ENCODE peak calls at places on chromosomes 4 and X, in nine cellular contexts. One of them, this sample, is unnamed.

GRCh38 chr4:114277690-114278089 is 298.2 kb upstream of the ARSJ start:
- DNase-seq in effector CD8-positive, alpha-beta T cell: no peak
- DNase-seq in kidney glomerular epithelial cell: no peak
- DNase-seq in astrocyte of the cerebellum: peak; percentile 64
- DNase-seq in activated CD4-positive, alpha-beta T cell treated with anti-CD3 and anti-CD28 coated beads, Interleukin-2, amount 50 U/mL, for 1 hour: no peak
- DNase-seq in T-helper 2 cell: no peak
- DNase-seq in NCI-H1694: no peak
- DNase-seq in NCI-H524: no peak
- DNase-seq in kidney tubule cell: no peak
- DNase-seq in this sample: no peak

GRCh38 chrX:39681885-39682284 is 415.9 kb downstream of the BCOR start:
- DNase-seq in kidney glomerular epithelial cell: no peak
- DNase-seq in astrocyte of the cerebellum: no peak
- DNase-seq in effector CD8-positive, alpha-beta T cell: no peak
- DNase-seq in NCI-H1694: no peak
- DNase-seq in activated CD4-positive, alpha-beta T cell treated with anti-CD3 and anti-CD28 coated beads, Interleukin-2, amount 50 U/mL, for 1 hour: no peak
- DNase-seq in kidney tubule cell: no peak
- DNase-seq in T-helper 2 cell: no peak
- DNase-seq in NCI-H524: no peak
- DNase-seq in this sample: no peak

GRCh38 chr4:133484287-133484686 is 335.2 kb downstream of the PCDH10 start:
- DNase-seq in astrocyte of the cerebellum: peak; percentile 37
- DNase-seq in NCI-H1694: no peak
- DNase-seq in activated CD4-positive, alpha-beta T cell treated with anti-CD3 and anti-CD28 coated beads, Interleukin-2, amount 50 U/mL, for 1 hour: no peak
- DNase-seq in NCI-H524: no peak
- DNase-seq in kidney tubule cell: no peak
- DNase-seq in T-helper 2 cell: no peak
- DNase-seq in effector CD8-positive, alpha-beta T cell: no peak
- DNase-seq in kidney glomerular epithelial cell: no peak
- DNase-seq in this sample: no peak

GRCh38 chr4:113973349-113973748 is 6.1 kb downstream of the ARSJ start:
- DNase-seq in NCI-H524: no peak
- DNase-seq in astrocyte of the cerebellum: no peak
- DNase-seq in kidney tubule cell: no peak
- DNase-seq in T-helper 2 cell: no peak
- DNase-seq in activated CD4-positive, alpha-beta T cell treated with anti-CD3 and anti-CD28 coated beads, Interleukin-2, amount 50 U/mL, for 1 hour: no peak
- DNase-seq in kidney glomerular epithelial cell: no peak
- DNase-seq in effector CD8-positive, alpha-beta T cell: no peak
- DNase-seq in NCI-H1694: no peak
- DNase-seq in this sample: no peak

GRCh38 chrX:133726642-133727041 is 258.8 kb downstream of the GPC3 start:
- DNase-seq in T-helper 2 cell: no peak
- DNase-seq in activated CD4-positive, alpha-beta T cell treated with anti-CD3 and anti-CD28 coated beads, Interleukin-2, amount 50 U/mL, for 1 hour: no peak
- DNase-seq in kidney tubule cell: peak; percentile 46
- DNase-seq in effector CD8-positive, alpha-beta T cell: no peak
- DNase-seq in NCI-H524: no peak
- DNase-seq in kidney glomerular epithelial cell: no peak
- DNase-seq in astrocyte of the cerebellum: no peak
- DNase-seq in NCI-H1694: no peak
- DNase-seq in this sample: no peak

GRCh38 chr4:183873389-183874185 is 31.5 kb upstream of the STOX2 start:
- DNase-seq in kidney tubule cell: peak; percentile 60
- DNase-seq in NCI-H1694: no peak
- DNase-seq in astrocyte of the cerebellum: no peak
- DNase-seq in T-helper 2 cell: no peak
- DNase-seq in effector CD8-positive, alpha-beta T cell: no peak
- DNase-seq in activated CD4-positive, alpha-beta T cell treated with anti-CD3 and anti-CD28 coated beads, Interleukin-2, amount 50 U/mL, for 1 hour: no peak
- DNase-seq in NCI-H524: peak; percentile 11
- DNase-seq in kidney glomerular epithelial cell: no peak
- DNase-seq in this sample: no peak

GRCh38 chr4:102472441-102473013 is 28.6 kb upstream of the NFKB1 start:
- DNase-seq in T-helper 2 cell: no peak
- DNase-seq in kidney glomerular epithelial cell: no peak
- DNase-seq in NCI-H524: no peak
- DNase-seq in NCI-H1694: no peak
- DNase-seq in effector CD8-positive, alpha-beta T cell: no peak
- DNase-seq in kidney tubule cell: no peak
- DNase-seq in activated CD4-positive, alpha-beta T cell treated with anti-CD3 and anti-CD28 coated beads, Interleukin-2, amount 50 U/mL, for 1 hour: no peak
- DNase-seq in astrocyte of the cerebellum: no peak
- DNase-seq in this sample: no peak

GRCh38 chr4:20381005-20381404 is 129.3 kb downstream of the SLIT2 start:
- DNase-seq in NCI-H1694: no peak
- DNase-seq in NCI-H524: no peak
- DNase-seq in kidney tubule cell: no peak
- DNase-seq in T-helper 2 cell: no peak
- DNase-seq in effector CD8-positive, alpha-beta T cell: no peak
- DNase-seq in kidney glomerular epithelial cell: no peak
- DNase-seq in astrocyte of the cerebellum: no peak
- DNase-seq in activated CD4-positive, alpha-beta T cell treated with anti-CD3 and anti-CD28 coated beads, Interleukin-2, amount 50 U/mL, for 1 hour: no peak
- DNase-seq in this sample: no peak

GRCh38 chr4:74433043-74433442 is 11.9 kb upstream of the AREG start:
- DNase-seq in kidney glomerular epithelial cell: no peak
- DNase-seq in astrocyte of the cerebellum: no peak
- DNase-seq in T-helper 2 cell: no peak
- DNase-seq in effector CD8-positive, alpha-beta T cell: no peak
- DNase-seq in activated CD4-positive, alpha-beta T cell treated with anti-CD3 and anti-CD28 coated beads, Interleukin-2, amount 50 U/mL, for 1 hour: no peak
- DNase-seq in kidney tubule cell: peak; percentile 18
- DNase-seq in NCI-H1694: no peak
- DNase-seq in NCI-H524: no peak
- DNase-seq in this sample: no peak

GRCh38 chr4:13546855-13547562 is 2.7 kb upstream of the NKX3-2 start:
- DNase-seq in kidney glomerular epithelial cell: no peak
- DNase-seq in NCI-H524: no peak
- DNase-seq in kidney tubule cell: no peak
- DNase-seq in T-helper 2 cell: no peak
- DNase-seq in activated CD4-positive, alpha-beta T cell treated with anti-CD3 and anti-CD28 coated beads, Interleukin-2, amount 50 U/mL, for 1 hour: no peak
- DNase-seq in effector CD8-positive, alpha-beta T cell: no peak
- DNase-seq in astrocyte of the cerebellum: no peak
- DNase-seq in NCI-H1694: no peak
- DNase-seq in this sample: peak; percentile 80

GRCh38 chrX:67544871-67545771 is 1.3 kb downstream of the AR start:
- DNase-seq in astrocyte of the cerebellum: no peak
- DNase-seq in activated CD4-positive, alpha-beta T cell treated with anti-CD3 and anti-CD28 coated beads, Interleukin-2, amount 50 U/mL, for 1 hour: no peak
- DNase-seq in NCI-H524: no peak
- DNase-seq in effector CD8-positive, alpha-beta T cell: no peak
- DNase-seq in T-helper 2 cell: no peak
- DNase-seq in kidney glomerular epithelial cell: no peak
- DNase-seq in NCI-H1694: no peak
- DNase-seq in kidney tubule cell: peak; percentile 43
- DNase-seq in this sample: peak; percentile 30

GRCh38 chr4:46648088-46648744 is 258.3 kb upstream of the GABRA2 start:
- DNase-seq in activated CD4-positive, alpha-beta T cell treated with anti-CD3 and anti-CD28 coated beads, Interleukin-2, amount 50 U/mL, for 1 hour: no peak
- DNase-seq in astrocyte of the cerebellum: peak; percentile 3
- DNase-seq in kidney tubule cell: peak; percentile 72
- DNase-seq in effector CD8-positive, alpha-beta T cell: no peak
- DNase-seq in NCI-H524: peak; percentile 21
- DNase-seq in NCI-H1694: no peak
- DNase-seq in kidney glomerular epithelial cell: peak; percentile 37
- DNase-seq in T-helper 2 cell: no peak
- DNase-seq in this sample: peak; percentile 87

GRCh38 chrX:74924449-74925209 is 623 bp downstream of the NEXMIF start:
- DNase-seq in kidney glomerular epithelial cell: peak; percentile 5
- DNase-seq in T-helper 2 cell: no peak
- DNase-seq in astrocyte of the cerebellum: no peak
- DNase-seq in NCI-H1694: peak; percentile 30
- DNase-seq in NCI-H524: peak; percentile 54
- DNase-seq in activated CD4-positive, alpha-beta T cell treated with anti-CD3 and anti-CD28 coated beads, Interleukin-2, amount 50 U/mL, for 1 hour: peak; percentile 26
- DNase-seq in effector CD8-positive, alpha-beta T cell: no peak
- DNase-seq in kidney tubule cell: peak; percentile 43
- DNase-seq in this sample: peak; percentile 50

GRCh38 chr4:98747659-98748091 is 89.3 kb upstream of the TSPAN5 start:
- DNase-seq in effector CD8-positive, alpha-beta T cell: no peak
- DNase-seq in kidney glomerular epithelial cell: peak; percentile 4
- DNase-seq in NCI-H524: no peak
- DNase-seq in kidney tubule cell: no peak
- DNase-seq in T-helper 2 cell: no peak
- DNase-seq in NCI-H1694: no peak
- DNase-seq in astrocyte of the cerebellum: no peak
- DNase-seq in activated CD4-positive, alpha-beta T cell treated with anti-CD3 and anti-CD28 coated beads, Interleukin-2, amount 50 U/mL, for 1 hour: no peak
- DNase-seq in this sample: peak; percentile 9

GRCh38 chrX:124679199-124679598 is 332.8 kb downstream of the SH2D1A start:
- DNase-seq in NCI-H524: no peak
- DNase-seq in astrocyte of the cerebellum: no peak
- DNase-seq in effector CD8-positive, alpha-beta T cell: no peak
- DNase-seq in kidney glomerular epithelial cell: no peak
- DNase-seq in NCI-H1694: no peak
- DNase-seq in T-helper 2 cell: no peak
- DNase-seq in kidney tubule cell: no peak
- DNase-seq in activated CD4-positive, alpha-beta T cell treated with anti-CD3 and anti-CD28 coated beads, Interleukin-2, amount 50 U/mL, for 1 hour: no peak
- DNase-seq in this sample: no peak

GRCh38 chrX:33188286-33188685 is 23.1 kb downstream of the DMD start:
- DNase-seq in NCI-H1694: no peak
- DNase-seq in kidney tubule cell: no peak
- DNase-seq in kidney glomerular epithelial cell: no peak
- DNase-seq in astrocyte of the cerebellum: no peak
- DNase-seq in activated CD4-positive, alpha-beta T cell treated with anti-CD3 and anti-CD28 coated beads, Interleukin-2, amount 50 U/mL, for 1 hour: no peak
- DNase-seq in NCI-H524: no peak
- DNase-seq in effector CD8-positive, alpha-beta T cell: no peak
- DNase-seq in T-helper 2 cell: no peak
- DNase-seq in this sample: peak; percentile 57

GRCh38 chr4:130288576-130288975 is 1192.6 kb downstream of the C4orf33 start:
- DNase-seq in astrocyte of the cerebellum: no peak
- DNase-seq in kidney tubule cell: no peak
- DNase-seq in effector CD8-positive, alpha-beta T cell: no peak
- DNase-seq in T-helper 2 cell: no peak
- DNase-seq in NCI-H1694: no peak
- DNase-seq in kidney glomerular epithelial cell: no peak
- DNase-seq in activated CD4-positive, alpha-beta T cell treated with anti-CD3 and anti-CD28 coated beads, Interleukin-2, amount 50 U/mL, for 1 hour: no peak
- DNase-seq in NCI-H524: no peak
- DNase-seq in this sample: no peak

GRCh38 chr4:60744767-60745166 is 455.4 kb upstream of the ADGRL3 start:
- DNase-seq in NCI-H1694: no peak
- DNase-seq in astrocyte of the cerebellum: no peak
- DNase-seq in NCI-H524: no peak
- DNase-seq in kidney tubule cell: no peak
- DNase-seq in kidney glomerular epithelial cell: no peak
- DNase-seq in effector CD8-positive, alpha-beta T cell: no peak
- DNase-seq in activated CD4-positive, alpha-beta T cell treated with anti-CD3 and anti-CD28 coated beads, Interleukin-2, amount 50 U/mL, for 1 hour: no peak
- DNase-seq in T-helper 2 cell: no peak
- DNase-seq in this sample: peak; percentile 51

GRCh38 chrX:79153348-79153747 is 8.9 kb downstream of the GPR174 start:
- DNase-seq in kidney glomerular epithelial cell: no peak
- DNase-seq in T-helper 2 cell: no peak
- DNase-seq in NCI-H1694: no peak
- DNase-seq in activated CD4-positive, alpha-beta T cell treated with anti-CD3 and anti-CD28 coated beads, Interleukin-2, amount 50 U/mL, for 1 hour: no peak
- DNase-seq in NCI-H524: no peak
- DNase-seq in effector CD8-positive, alpha-beta T cell: no peak
- DNase-seq in astrocyte of the cerebellum: no peak
- DNase-seq in kidney tubule cell: no peak
- DNase-seq in this sample: no peak

GRCh38 chr4:87005690-87006461 is 71.1 kb downstream of the AFF1 start:
- DNase-seq in NCI-H1694: no peak
- DNase-seq in kidney tubule cell: no peak
- DNase-seq in kidney glomerular epithelial cell: no peak
- DNase-seq in activated CD4-positive, alpha-beta T cell treated with anti-CD3 and anti-CD28 coated beads, Interleukin-2, amount 50 U/mL, for 1 hour: no peak
- DNase-seq in astrocyte of the cerebellum: no peak
- DNase-seq in NCI-H524: peak; percentile 42
- DNase-seq in T-helper 2 cell: no peak
- DNase-seq in effector CD8-positive, alpha-beta T cell: no peak
- DNase-seq in this sample: peak; percentile 51

GRCh38 chr4:140861359-140862181 is 105.4 kb upstream of the TBC1D9 start:
- DNase-seq in NCI-H524: peak; percentile 9
- DNase-seq in T-helper 2 cell: no peak
- DNase-seq in astrocyte of the cerebellum: peak; percentile 91
- DNase-seq in kidney tubule cell: peak; percentile 79
- DNase-seq in activated CD4-positive, alpha-beta T cell treated with anti-CD3 and anti-CD28 coated beads, Interleukin-2, amount 50 U/mL, for 1 hour: peak; percentile 29
- DNase-seq in effector CD8-positive, alpha-beta T cell: peak; percentile 0
- DNase-seq in NCI-H1694: peak; percentile 93
- DNase-seq in kidney glomerular epithelial cell: peak; percentile 57
- DNase-seq in this sample: peak; percentile 83

GRCh38 chr4:1611501-1611870 is 72.6 kb downstream of the FAM53A start:
- DNase-seq in T-helper 2 cell: no peak
- DNase-seq in activated CD4-positive, alpha-beta T cell treated with anti-CD3 and anti-CD28 coated beads, Interleukin-2, amount 50 U/mL, for 1 hour: no peak
- DNase-seq in NCI-H524: no peak
- DNase-seq in kidney tubule cell: no peak
- DNase-seq in kidney glomerular epithelial cell: no peak
- DNase-seq in NCI-H1694: no peak
- DNase-seq in effector CD8-positive, alpha-beta T cell: no peak
- DNase-seq in astrocyte of the cerebellum: no peak
- DNase-seq in this sample: no peak

GRCh38 chr4:55736605-55737183 is 82.9 kb upstream of the EXOC1L start:
- DNase-seq in kidney glomerular epithelial cell: peak; percentile 26
- DNase-seq in T-helper 2 cell: no peak
- DNase-seq in NCI-H1694: peak; percentile 17
- DNase-seq in kidney tubule cell: peak; percentile 23
- DNase-seq in astrocyte of the cerebellum: no peak
- DNase-seq in effector CD8-positive, alpha-beta T cell: no peak
- DNase-seq in NCI-H524: peak; percentile 9
- DNase-seq in activated CD4-positive, alpha-beta T cell treated with anti-CD3 and anti-CD28 coated beads, Interleukin-2, amount 50 U/mL, for 1 hour: no peak
- DNase-seq in this sample: peak; percentile 37

GRCh38 chr4:113809313-113809712 is 47.8 kb upstream of the CAMK2D start:
- DNase-seq in effector CD8-positive, alpha-beta T cell: no peak
- DNase-seq in NCI-H1694: no peak
- DNase-seq in astrocyte of the cerebellum: no peak
- DNase-seq in T-helper 2 cell: no peak
- DNase-seq in kidney glomerular epithelial cell: no peak
- DNase-seq in NCI-H524: no peak
- DNase-seq in activated CD4-positive, alpha-beta T cell treated with anti-CD3 and anti-CD28 coated beads, Interleukin-2, amount 50 U/mL, for 1 hour: no peak
- DNase-seq in kidney tubule cell: no peak
- DNase-seq in this sample: peak; percentile 24

GRCh38 chr4:18366762-18367358 is 345.3 kb upstream of the LCORL start:
- DNase-seq in T-helper 2 cell: no peak
- DNase-seq in NCI-H1694: peak; percentile 23
- DNase-seq in effector CD8-positive, alpha-beta T cell: no peak
- DNase-seq in astrocyte of the cerebellum: peak; percentile 5
- DNase-seq in kidney glomerular epithelial cell: peak; percentile 2
- DNase-seq in kidney tubule cell: peak; percentile 49
- DNase-seq in NCI-H524: no peak
- DNase-seq in activated CD4-positive, alpha-beta T cell treated with anti-CD3 and anti-CD28 coated beads, Interleukin-2, amount 50 U/mL, for 1 hour: no peak
- DNase-seq in this sample: peak; percentile 43

GRCh38 chr4:184596044-184596616 is 53.1 kb downstream of the CASP3 start:
- DNase-seq in astrocyte of the cerebellum: no peak
- DNase-seq in kidney tubule cell: no peak
- DNase-seq in T-helper 2 cell: no peak
- DNase-seq in kidney glomerular epithelial cell: no peak
- DNase-seq in NCI-H1694: no peak
- DNase-seq in effector CD8-positive, alpha-beta T cell: no peak
- DNase-seq in NCI-H524: no peak
- DNase-seq in activated CD4-positive, alpha-beta T cell treated with anti-CD3 and anti-CD28 coated beads, Interleukin-2, amount 50 U/mL, for 1 hour: no peak
- DNase-seq in this sample: no peak

GRCh38 chr4:73408181-73408867 is 4.2 kb downstream of the ALB start:
- DNase-seq in kidney glomerular epithelial cell: no peak
- DNase-seq in NCI-H524: no peak
- DNase-seq in effector CD8-positive, alpha-beta T cell: no peak
- DNase-seq in T-helper 2 cell: no peak
- DNase-seq in kidney tubule cell: no peak
- DNase-seq in NCI-H1694: no peak
- DNase-seq in astrocyte of the cerebellum: no peak
- DNase-seq in activated CD4-positive, alpha-beta T cell treated with anti-CD3 and anti-CD28 coated beads, Interleukin-2, amount 50 U/mL, for 1 hour: no peak
- DNase-seq in this sample: no peak

GRCh38 chrX:18032486-18033221 is 171.6 kb upstream of the RAI2 start:
- DNase-seq in activated CD4-positive, alpha-beta T cell treated with anti-CD3 and anti-CD28 coated beads, Interleukin-2, amount 50 U/mL, for 1 hour: no peak
- DNase-seq in astrocyte of the cerebellum: no peak
- DNase-seq in NCI-H1694: no peak
- DNase-seq in kidney tubule cell: no peak
- DNase-seq in kidney glomerular epithelial cell: no peak
- DNase-seq in effector CD8-positive, alpha-beta T cell: no peak
- DNase-seq in T-helper 2 cell: no peak
- DNase-seq in NCI-H524: no peak
- DNase-seq in this sample: no peak

GRCh38 chr4:110837896-110838450 is 215.1 kb upstream of the PITX2 start:
- DNase-seq in effector CD8-positive, alpha-beta T cell: no peak
- DNase-seq in kidney glomerular epithelial cell: no peak
- DNase-seq in NCI-H1694: no peak
- DNase-seq in activated CD4-positive, alpha-beta T cell treated with anti-CD3 and anti-CD28 coated beads, Interleukin-2, amount 50 U/mL, for 1 hour: no peak
- DNase-seq in kidney tubule cell: no peak
- DNase-seq in NCI-H524: no peak
- DNase-seq in T-helper 2 cell: no peak
- DNase-seq in astrocyte of the cerebellum: no peak
- DNase-seq in this sample: no peak

GRCh38 chr4:179843370-179843769 is 2399.8 kb upstream of the TENM3 start:
- DNase-seq in activated CD4-positive, alpha-beta T cell treated with anti-CD3 and anti-CD28 coated beads, Interleukin-2, amount 50 U/mL, for 1 hour: no peak
- DNase-seq in kidney tubule cell: no peak
- DNase-seq in NCI-H1694: no peak
- DNase-seq in effector CD8-positive, alpha-beta T cell: no peak
- DNase-seq in NCI-H524: no peak
- DNase-seq in kidney glomerular epithelial cell: no peak
- DNase-seq in T-helper 2 cell: no peak
- DNase-seq in astrocyte of the cerebellum: no peak
- DNase-seq in this sample: peak; percentile 4

This sample was measured in GM23338.